ENCODE peak calls at places on chromosomes 13 and 19, in ten cellular contexts. One of them, this sample, is unnamed.

GRCh38 chr19:11538232-11539036 is at the start of gene CNN1:
- DNase-seq in iris pigment epithelial cell: peak
- DNase-seq in NCI-H2171 treated with DMSO at 0.1 percent for 48 hours: no peak
- DNase-seq in left ventricle myocardium inferior: peak
- DNase-seq in ELR: peak
- DNase-seq in AG10803: peak
- DNase-seq in GM12865: no peak
- DNase-seq in thoracic aorta: peak
- DNase-seq in NCI-H1436: no peak
- DNase-seq in fibroblast of the conjunctiva: peak
- DNase-seq in this sample: peak

GRCh38 chr13:95880346-95880745 is 172.9 kb downstream of the UGGT2 start:
- DNase-seq in iris pigment epithelial cell: peak
- DNase-seq in left ventricle myocardium inferior: no peak
- DNase-seq in NCI-H2171 treated with DMSO at 0.1 percent for 48 hours: no peak
- DNase-seq in GM12865: no peak
- DNase-seq in NCI-H1436: no peak
- DNase-seq in AG10803: no peak
- DNase-seq in thoracic aorta: no peak
- DNase-seq in ELR: no peak
- DNase-seq in fibroblast of the conjunctiva: no peak
- DNase-seq in this sample: peak

GRCh38 chr13:43787518-43787891 is 733 bp upstream of the ENOX1 start:
- DNase-seq in iris pigment epithelial cell: peak
- DNase-seq in left ventricle myocardium inferior: no peak
- DNase-seq in thoracic aorta: no peak
- DNase-seq in GM12865: no peak
- DNase-seq in fibroblast of the conjunctiva: no peak
- DNase-seq in ELR: peak
- DNase-seq in NCI-H1436: no peak
- DNase-seq in NCI-H2171 treated with DMSO at 0.1 percent for 48 hours: no peak
- DNase-seq in AG10803: no peak
- DNase-seq in this sample: no peak

GRCh38 chr19:41352609-41353465 is 885 bp downstream of the TGFB1 start:
- DNase-seq in AG10803: peak
- DNase-seq in iris pigment epithelial cell: peak
- DNase-seq in NCI-H1436: no peak
- DNase-seq in NCI-H2171 treated with DMSO at 0.1 percent for 48 hours: peak
- DNase-seq in fibroblast of the conjunctiva: no peak
- DNase-seq in GM12865: peak
- DNase-seq in ELR: peak
- DNase-seq in left ventricle myocardium inferior: peak
- DNase-seq in thoracic aorta: no peak
- DNase-seq in this sample: peak

GRCh38 chr13:44969858-44970484 is 19.3 kb downstream of the NUFIP1 start:
- DNase-seq in iris pigment epithelial cell: peak
- DNase-seq in NCI-H1436: no peak
- DNase-seq in thoracic aorta: no peak
- DNase-seq in ELR: peak
- DNase-seq in GM12865: peak
- DNase-seq in fibroblast of the conjunctiva: peak
- DNase-seq in NCI-H2171 treated with DMSO at 0.1 percent for 48 hours: peak
- DNase-seq in left ventricle myocardium inferior: no peak
- DNase-seq in AG10803: peak
- DNase-seq in this sample: peak

GRCh38 chr13:94712812-94713555 is 639 bp upstream of the SOX21 start:
- DNase-seq in iris pigment epithelial cell: peak
- DNase-seq in AG10803: peak
- DNase-seq in NCI-H2171 treated with DMSO at 0.1 percent for 48 hours: no peak
- DNase-seq in left ventricle myocardium inferior: no peak
- DNase-seq in thoracic aorta: no peak
- DNase-seq in NCI-H1436: no peak
- DNase-seq in ELR: peak
- DNase-seq in GM12865: peak
- DNase-seq in fibroblast of the conjunctiva: no peak
- DNase-seq in this sample: peak

GRCh38 chr13:113764793-113765190 is 5.8 kb downstream of the TMEM255B start:
- DNase-seq in thoracic aorta: no peak
- DNase-seq in fibroblast of the conjunctiva: no peak
- DNase-seq in GM12865: no peak
- DNase-seq in AG10803: no peak
- DNase-seq in left ventricle myocardium inferior: no peak
- DNase-seq in iris pigment epithelial cell: no peak
- DNase-seq in NCI-H2171 treated with DMSO at 0.1 percent for 48 hours: no peak
- DNase-seq in NCI-H1436: no peak
- DNase-seq in ELR: no peak
- DNase-seq in this sample: no peak

GRCh38 chr13:25463496-25463895 is 91.7 kb downstream of the ATP8A2 start:
- DNase-seq in iris pigment epithelial cell: peak
- DNase-seq in thoracic aorta: no peak
- DNase-seq in NCI-H1436: no peak
- DNase-seq in left ventricle myocardium inferior: no peak
- DNase-seq in AG10803: peak
- DNase-seq in GM12865: no peak
- DNase-seq in ELR: peak
- DNase-seq in NCI-H2171 treated with DMSO at 0.1 percent for 48 hours: no peak
- DNase-seq in fibroblast of the conjunctiva: no peak
- DNase-seq in this sample: peak

GRCh38 chr13:40190656-40191100 is 475.8 kb downstream of the FOXO1 start:
- DNase-seq in fibroblast of the conjunctiva: peak
- DNase-seq in iris pigment epithelial cell: peak
- DNase-seq in NCI-H1436: no peak
- DNase-seq in NCI-H2171 treated with DMSO at 0.1 percent for 48 hours: peak
- DNase-seq in GM12865: peak
- DNase-seq in thoracic aorta: no peak
- DNase-seq in left ventricle myocardium inferior: no peak
- DNase-seq in AG10803: peak
- DNase-seq in ELR: peak
- DNase-seq in this sample: peak

GRCh38 chr13:45548281-45548680 is 67.3 kb downstream of the ERICH6B start:
- DNase-seq in NCI-H2171 treated with DMSO at 0.1 percent for 48 hours: peak
- DNase-seq in fibroblast of the conjunctiva: no peak
- DNase-seq in AG10803: no peak
- DNase-seq in iris pigment epithelial cell: no peak
- DNase-seq in left ventricle myocardium inferior: no peak
- DNase-seq in NCI-H1436: no peak
- DNase-seq in ELR: no peak
- DNase-seq in thoracic aorta: no peak
- DNase-seq in GM12865: no peak
- DNase-seq in this sample: no peak

GRCh38 chr13:48000559-48001126 is 430 bp downstream of the SUCLA2 start:
- DNase-seq in thoracic aorta: no peak
- DNase-seq in GM12865: no peak
- DNase-seq in ELR: peak
- DNase-seq in NCI-H2171 treated with DMSO at 0.1 percent for 48 hours: no peak
- DNase-seq in NCI-H1436: no peak
- DNase-seq in left ventricle myocardium inferior: no peak
- DNase-seq in AG10803: no peak
- DNase-seq in fibroblast of the conjunctiva: no peak
- DNase-seq in iris pigment epithelial cell: peak
- DNase-seq in this sample: peak

GRCh38 chr19:9721861-9722260 is 46.7 kb downstream of the ZNF846 start:
- DNase-seq in ELR: no peak
- DNase-seq in NCI-H1436: no peak
- DNase-seq in AG10803: no peak
- DNase-seq in NCI-H2171 treated with DMSO at 0.1 percent for 48 hours: no peak
- DNase-seq in left ventricle myocardium inferior: no peak
- DNase-seq in fibroblast of the conjunctiva: no peak
- DNase-seq in thoracic aorta: no peak
- DNase-seq in GM12865: no peak
- DNase-seq in iris pigment epithelial cell: no peak
- DNase-seq in this sample: no peak

GRCh38 chr19:45231891-45232290 is 13.3 kb downstream of the EXOC3L2 start:
- DNase-seq in NCI-H2171 treated with DMSO at 0.1 percent for 48 hours: no peak
- DNase-seq in fibroblast of the conjunctiva: no peak
- DNase-seq in iris pigment epithelial cell: no peak
- DNase-seq in left ventricle myocardium inferior: no peak
- DNase-seq in NCI-H1436: no peak
- DNase-seq in AG10803: no peak
- DNase-seq in thoracic aorta: no peak
- DNase-seq in GM12865: no peak
- DNase-seq in ELR: peak
- DNase-seq in this sample: no peak

GRCh38 chr13:40681341-40682051 is 15.1 kb upstream of the FOXO1 start:
- DNase-seq in AG10803: no peak
- DNase-seq in thoracic aorta: no peak
- DNase-seq in iris pigment epithelial cell: peak
- DNase-seq in NCI-H2171 treated with DMSO at 0.1 percent for 48 hours: peak
- DNase-seq in fibroblast of the conjunctiva: no peak
- DNase-seq in ELR: no peak
- DNase-seq in NCI-H1436: no peak
- DNase-seq in GM12865: no peak
- DNase-seq in left ventricle myocardium inferior: no peak
- DNase-seq in this sample: peak

GRCh38 chr19:44847144-44848035 is 1.3 kb downstream of the NECTIN2 start:
- DNase-seq in fibroblast of the conjunctiva: no peak
- DNase-seq in GM12865: no peak
- DNase-seq in NCI-H1436: no peak
- DNase-seq in ELR: peak
- DNase-seq in thoracic aorta: no peak
- DNase-seq in AG10803: peak
- DNase-seq in NCI-H2171 treated with DMSO at 0.1 percent for 48 hours: no peak
- DNase-seq in left ventricle myocardium inferior: peak
- DNase-seq in iris pigment epithelial cell: peak
- DNase-seq in this sample: peak

GRCh38 chr13:30423891-30424290 is 1.6 kb downstream of the UBE2L5 start:
- DNase-seq in fibroblast of the conjunctiva: no peak
- DNase-seq in thoracic aorta: no peak
- DNase-seq in left ventricle myocardium inferior: no peak
- DNase-seq in AG10803: no peak
- DNase-seq in ELR: no peak
- DNase-seq in GM12865: no peak
- DNase-seq in iris pigment epithelial cell: no peak
- DNase-seq in NCI-H2171 treated with DMSO at 0.1 percent for 48 hours: no peak
- DNase-seq in NCI-H1436: no peak
- DNase-seq in this sample: no peak

GRCh38 chr19:39199025-39199424 is 2.3 kb downstream of the NCCRP1 start:
- DNase-seq in fibroblast of the conjunctiva: peak
- DNase-seq in NCI-H1436: no peak
- DNase-seq in AG10803: peak
- DNase-seq in NCI-H2171 treated with DMSO at 0.1 percent for 48 hours: no peak
- DNase-seq in left ventricle myocardium inferior: no peak
- DNase-seq in ELR: peak
- DNase-seq in iris pigment epithelial cell: peak
- DNase-seq in thoracic aorta: no peak
- DNase-seq in GM12865: no peak
- DNase-seq in this sample: peak

GRCh38 chr19:10009269-10009665 is 1.0 kb downstream of the COL5A3 start:
- DNase-seq in AG10803: peak
- DNase-seq in GM12865: no peak
- DNase-seq in ELR: peak
- DNase-seq in NCI-H1436: no peak
- DNase-seq in iris pigment epithelial cell: peak
- DNase-seq in thoracic aorta: no peak
- DNase-seq in left ventricle myocardium inferior: peak
- DNase-seq in fibroblast of the conjunctiva: peak
- DNase-seq in NCI-H2171 treated with DMSO at 0.1 percent for 48 hours: no peak
- DNase-seq in this sample: no peak

This sample was measured in M059J.